ENCODE peak calls at places on chromosomes 13 and 19, in five cellular contexts. One of them, this sample, is unnamed.

GRCh38 chr19:54470991-54471782 is 1.9 kb downstream of the CDC42EP5 start:
- DNase-seq in CD4-positive, alpha-beta memory T cell: no peak
- DNase-seq in MM.1S: no peak
- DNase-seq in CD8-positive, alpha-beta T cell: no peak
- DNase-seq in fibroblast of pulmonary artery: no peak
- DNase-seq in this sample: no peak

GRCh38 chr13:34750078-34750703 is 191.9 kb upstream of the NBEA start:
- DNase-seq in fibroblast of pulmonary artery: peak
- DNase-seq in CD4-positive, alpha-beta memory T cell: no peak
- DNase-seq in MM.1S: no peak
- DNase-seq in CD8-positive, alpha-beta T cell: no peak
- DNase-seq in this sample: no peak

GRCh38 chr19:371501-372160 is 27.0 kb upstream of the MIER2 start:
- DNase-seq in fibroblast of pulmonary artery: peak
- DNase-seq in MM.1S: peak
- DNase-seq in CD8-positive, alpha-beta T cell: no peak
- DNase-seq in CD4-positive, alpha-beta memory T cell: no peak
- DNase-seq in this sample: peak

GRCh38 chr19:56348289-56348877 is 33.7 kb upstream of the ZSCAN5A start:
- DNase-seq in fibroblast of pulmonary artery: peak
- DNase-seq in CD4-positive, alpha-beta memory T cell: no peak
- DNase-seq in MM.1S: peak
- DNase-seq in CD8-positive, alpha-beta T cell: no peak
- DNase-seq in this sample: peak

GRCh38 chr13:57604442-57604841 is 27.1 kb upstream of the PCDH17 start:
- DNase-seq in CD4-positive, alpha-beta memory T cell: no peak
- DNase-seq in CD8-positive, alpha-beta T cell: no peak
- DNase-seq in MM.1S: no peak
- DNase-seq in fibroblast of pulmonary artery: no peak
- DNase-seq in this sample: no peak

GRCh38 chr19:6225232-6225635 is 54.5 kb downstream of the MLLT1 start:
- DNase-seq in MM.1S: no peak
- DNase-seq in CD4-positive, alpha-beta memory T cell: no peak
- DNase-seq in fibroblast of pulmonary artery: no peak
- DNase-seq in CD8-positive, alpha-beta T cell: no peak
- DNase-seq in this sample: no peak

GRCh38 chr13:22592515-22592914 is 588.3 kb upstream of the SGCG start:
- DNase-seq in fibroblast of pulmonary artery: no peak
- DNase-seq in CD4-positive, alpha-beta memory T cell: no peak
- DNase-seq in CD8-positive, alpha-beta T cell: no peak
- DNase-seq in MM.1S: no peak
- DNase-seq in this sample: no peak

GRCh38 chr13:92362717-92363116 is 863.9 kb upstream of the GPC6 start:
- DNase-seq in CD8-positive, alpha-beta T cell: no peak
- DNase-seq in fibroblast of pulmonary artery: peak
- DNase-seq in CD4-positive, alpha-beta memory T cell: no peak
- DNase-seq in MM.1S: no peak
- DNase-seq in this sample: no peak

GRCh38 chr13:39684531-39685137 is 29.2 kb downstream of the COG6 start:
- DNase-seq in CD4-positive, alpha-beta memory T cell: peak
- DNase-seq in fibroblast of pulmonary artery: peak
- DNase-seq in CD8-positive, alpha-beta T cell: no peak
- DNase-seq in MM.1S: peak
- DNase-seq in this sample: peak

GRCh38 chr13:101300531-101300930 is 115.8 kb downstream of the NALCN start:
- DNase-seq in MM.1S: no peak
- DNase-seq in fibroblast of pulmonary artery: no peak
- DNase-seq in CD8-positive, alpha-beta T cell: no peak
- DNase-seq in CD4-positive, alpha-beta memory T cell: no peak
- DNase-seq in this sample: no peak

GRCh38 chr19:1015061-1015781 is 5.7 kb downstream of the TMEM259 start:
- DNase-seq in CD8-positive, alpha-beta T cell: no peak
- DNase-seq in MM.1S: no peak
- DNase-seq in CD4-positive, alpha-beta memory T cell: no peak
- DNase-seq in fibroblast of pulmonary artery: no peak
- DNase-seq in this sample: no peak

GRCh38 chr19:31127132-31127967 is 221.9 kb downstream of the TSHZ3 start:
- DNase-seq in CD4-positive, alpha-beta memory T cell: no peak
- DNase-seq in fibroblast of pulmonary artery: peak
- DNase-seq in MM.1S: no peak
- DNase-seq in CD8-positive, alpha-beta T cell: no peak
- DNase-seq in this sample: no peak

GRCh38 chr13:95626768-95627167 is 17.7 kb downstream of the DZIP1 start:
- DNase-seq in CD4-positive, alpha-beta memory T cell: no peak
- DNase-seq in CD8-positive, alpha-beta T cell: no peak
- DNase-seq in fibroblast of pulmonary artery: no peak
- DNase-seq in MM.1S: no peak
- DNase-seq in this sample: no peak

GRCh38 chr19:32333227-32333626 is 12.2 kb upstream of the ZNF507 start:
- DNase-seq in fibroblast of pulmonary artery: no peak
- DNase-seq in CD8-positive, alpha-beta T cell: no peak
- DNase-seq in CD4-positive, alpha-beta memory T cell: no peak
- DNase-seq in MM.1S: no peak
- DNase-seq in this sample: no peak

GRCh38 chr13:98443329-98443728 is 133.6 kb downstream of the STK24 start:
- DNase-seq in CD8-positive, alpha-beta T cell: no peak
- DNase-seq in fibroblast of pulmonary artery: peak
- DNase-seq in CD4-positive, alpha-beta memory T cell: no peak
- DNase-seq in MM.1S: no peak
- DNase-seq in this sample: no peak

GRCh38 chr19:17255150-17255621 is 9.4 kb downstream of the USHBP1 start:
- DNase-seq in CD4-positive, alpha-beta memory T cell: no peak
- DNase-seq in MM.1S: no peak
- DNase-seq in CD8-positive, alpha-beta T cell: no peak
- DNase-seq in fibroblast of pulmonary artery: no peak
- DNase-seq in this sample: no peak

GRCh38 chr13:77620138-77620537 is 77.3 kb upstream of the SLAIN1 start:
- DNase-seq in fibroblast of pulmonary artery: no peak
- DNase-seq in MM.1S: no peak
- DNase-seq in CD4-positive, alpha-beta memory T cell: no peak
- DNase-seq in CD8-positive, alpha-beta T cell: no peak
- DNase-seq in this sample: no peak

GRCh38 chr13:65943711-65944110 is 1286.4 kb downstream of the PCDH9 start:
- DNase-seq in CD4-positive, alpha-beta memory T cell: no peak
- DNase-seq in fibroblast of pulmonary artery: peak
- DNase-seq in MM.1S: no peak
- DNase-seq in CD8-positive, alpha-beta T cell: no peak
- DNase-seq in this sample: no peak

GRCh38 chr13:50222569-50223332 is 207.5 kb downstream of the KCNRG start:
- DNase-seq in fibroblast of pulmonary artery: peak
- DNase-seq in CD4-positive, alpha-beta memory T cell: peak
- DNase-seq in CD8-positive, alpha-beta T cell: no peak
- DNase-seq in MM.1S: peak
- DNase-seq in this sample: no peak
- H3K4me3 ChIP-seq in fibroblast of pulmonary artery: peak
- H3K4me3 ChIP-seq in CD4-positive, alpha-beta memory T cell: no peak
- H3K4me3 ChIP-seq in CD8-positive, alpha-beta T cell: no peak
- H3K4me3 ChIP-seq in MM.1S: no peak
- H3K4me3 ChIP-seq in this sample: no peak

GRCh38 chr13:66972659-66973058 is 257.5 kb downstream of the PCDH9 start:
- DNase-seq in CD8-positive, alpha-beta T cell: no peak
- DNase-seq in fibroblast of pulmonary artery: peak
- DNase-seq in CD4-positive, alpha-beta memory T cell: no peak
- DNase-seq in MM.1S: no peak
- DNase-seq in this sample: no peak
- H3K4me3 ChIP-seq in CD8-positive, alpha-beta T cell: no peak
- H3K4me3 ChIP-seq in fibroblast of pulmonary artery: no peak
- H3K4me3 ChIP-seq in CD4-positive, alpha-beta memory T cell: no peak
- H3K4me3 ChIP-seq in MM.1S: no peak
- H3K4me3 ChIP-seq in this sample: no peak

GRCh38 chr13:110826101-110826500 is 88.8 kb downstream of the ANKRD10 start:
- DNase-seq in MM.1S: no peak
- DNase-seq in CD4-positive, alpha-beta memory T cell: no peak
- DNase-seq in fibroblast of pulmonary artery: no peak
- DNase-seq in CD8-positive, alpha-beta T cell: no peak
- DNase-seq in this sample: no peak
- H3K4me3 ChIP-seq in MM.1S: no peak
- H3K4me3 ChIP-seq in CD4-positive, alpha-beta memory T cell: no peak
- H3K4me3 ChIP-seq in fibroblast of pulmonary artery: no peak
- H3K4me3 ChIP-seq in CD8-positive, alpha-beta T cell: no peak
- H3K4me3 ChIP-seq in this sample: no peak

GRCh38 chr19:52369463-52370340 is at the start of gene ZNF880:
- DNase-seq in MM.1S: no peak
- DNase-seq in CD4-positive, alpha-beta memory T cell: peak
- DNase-seq in fibroblast of pulmonary artery: peak
- DNase-seq in CD8-positive, alpha-beta T cell: peak
- DNase-seq in this sample: no peak
- H3K4me3 ChIP-seq in MM.1S: no peak
- H3K4me3 ChIP-seq in CD4-positive, alpha-beta memory T cell: peak
- H3K4me3 ChIP-seq in fibroblast of pulmonary artery: peak
- H3K4me3 ChIP-seq in CD8-positive, alpha-beta T cell: peak
- H3K4me3 ChIP-seq in this sample: no peak

DNA sequence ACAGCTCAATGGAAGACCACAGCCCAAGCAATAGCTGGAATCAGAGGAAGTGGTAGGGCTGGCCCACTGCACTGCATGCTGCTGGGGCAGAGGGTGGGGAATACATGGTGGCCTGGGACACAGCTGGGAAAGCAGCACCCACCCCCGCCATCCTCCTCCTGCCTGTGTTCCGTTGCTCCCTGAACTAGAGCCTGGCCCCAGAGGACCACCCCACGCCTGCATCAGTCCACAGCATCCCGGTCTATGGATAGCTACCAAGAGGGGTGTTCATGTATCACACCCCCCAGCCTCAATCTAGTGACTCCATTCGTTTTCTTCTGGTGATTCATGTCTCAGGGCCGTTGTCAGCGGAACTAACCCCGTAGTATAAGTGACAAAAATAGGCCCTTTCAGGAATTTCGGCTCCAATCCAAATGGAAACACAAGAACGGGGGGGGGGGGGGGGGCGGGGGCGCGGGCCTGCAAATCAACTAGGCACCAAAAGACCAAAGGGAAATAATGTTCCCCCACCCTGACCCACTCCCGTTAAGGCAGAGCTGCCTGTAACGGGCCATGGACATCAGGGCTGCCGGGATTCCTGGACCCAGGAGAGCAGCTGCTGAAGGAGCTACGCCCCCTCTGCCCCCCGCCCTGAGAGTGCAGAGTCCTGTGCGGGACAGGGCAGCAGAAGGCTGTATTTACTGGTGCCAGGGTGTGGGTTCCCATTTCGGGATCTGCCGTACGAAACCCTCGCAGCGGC is 18.9 kb upstream of the EPHX3 start:
- DNase-seq in CD8-positive, alpha-beta T cell: no peak
- DNase-seq in fibroblast of pulmonary artery: peak
- DNase-seq in MM.1S: no peak
- DNase-seq in CD4-positive, alpha-beta memory T cell: no peak
- DNase-seq in this sample: no peak
- H3K4me3 ChIP-seq in CD8-positive, alpha-beta T cell: no peak
- H3K4me3 ChIP-seq in fibroblast of pulmonary artery: peak
- H3K4me3 ChIP-seq in MM.1S: no peak
- H3K4me3 ChIP-seq in CD4-positive, alpha-beta memory T cell: no peak
- H3K4me3 ChIP-seq in this sample: no peak

GRCh38 chr19:49499030-49499670 is 2.9 kb downstream of the RPS11 start:
- DNase-seq in MM.1S: no peak
- DNase-seq in fibroblast of pulmonary artery: no peak
- DNase-seq in CD4-positive, alpha-beta memory T cell: peak
- DNase-seq in CD8-positive, alpha-beta T cell: no peak
- DNase-seq in this sample: no peak
- H3K4me3 ChIP-seq in MM.1S: peak
- H3K4me3 ChIP-seq in fibroblast of pulmonary artery: no peak
- H3K4me3 ChIP-seq in CD4-positive, alpha-beta memory T cell: peak
- H3K4me3 ChIP-seq in CD8-positive, alpha-beta T cell: peak
- H3K4me3 ChIP-seq in this sample: peak

GRCh38 chr19:3537101-3537437 is 1.9 kb upstream of the TEKTIP1 start:
- DNase-seq in CD8-positive, alpha-beta T cell: no peak
- DNase-seq in MM.1S: no peak
- DNase-seq in fibroblast of pulmonary artery: no peak
- DNase-seq in CD4-positive, alpha-beta memory T cell: no peak
- DNase-seq in this sample: no peak
- H3K4me3 ChIP-seq in CD8-positive, alpha-beta T cell: no peak
- H3K4me3 ChIP-seq in MM.1S: no peak
- H3K4me3 ChIP-seq in fibroblast of pulmonary artery: no peak
- H3K4me3 ChIP-seq in CD4-positive, alpha-beta memory T cell: no peak
- H3K4me3 ChIP-seq in this sample: no peak

DNA sequence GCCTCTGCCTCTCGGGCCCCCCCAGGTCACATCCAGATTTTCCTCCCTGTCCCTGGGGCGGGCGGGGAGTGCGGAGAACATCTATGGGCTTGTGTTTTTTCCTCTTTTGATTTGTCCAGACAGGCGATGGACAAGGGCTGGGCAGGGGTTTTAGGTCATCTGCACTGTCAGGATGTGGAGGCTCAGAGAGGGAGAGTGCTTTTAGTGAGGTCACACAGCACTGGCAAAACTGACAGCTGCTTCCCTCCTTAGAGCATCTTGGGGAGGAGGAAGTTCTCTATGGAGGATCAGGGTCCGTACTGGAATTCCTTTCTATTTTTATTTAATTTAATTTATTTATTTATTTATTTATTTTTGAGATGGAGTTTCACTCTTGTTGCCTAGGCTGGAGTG is 38.9 kb downstream of the NFIC start:
- DNase-seq in MM.1S: no peak
- DNase-seq in fibroblast of pulmonary artery: no peak
- DNase-seq in CD4-positive, alpha-beta memory T cell: no peak
- DNase-seq in CD8-positive, alpha-beta T cell: no peak
- DNase-seq in this sample: no peak
- H3K4me3 ChIP-seq in MM.1S: no peak
- H3K4me3 ChIP-seq in fibroblast of pulmonary artery: no peak
- H3K4me3 ChIP-seq in CD4-positive, alpha-beta memory T cell: no peak
- H3K4me3 ChIP-seq in CD8-positive, alpha-beta T cell: no peak
- H3K4me3 ChIP-seq in this sample: no peak

DNA sequence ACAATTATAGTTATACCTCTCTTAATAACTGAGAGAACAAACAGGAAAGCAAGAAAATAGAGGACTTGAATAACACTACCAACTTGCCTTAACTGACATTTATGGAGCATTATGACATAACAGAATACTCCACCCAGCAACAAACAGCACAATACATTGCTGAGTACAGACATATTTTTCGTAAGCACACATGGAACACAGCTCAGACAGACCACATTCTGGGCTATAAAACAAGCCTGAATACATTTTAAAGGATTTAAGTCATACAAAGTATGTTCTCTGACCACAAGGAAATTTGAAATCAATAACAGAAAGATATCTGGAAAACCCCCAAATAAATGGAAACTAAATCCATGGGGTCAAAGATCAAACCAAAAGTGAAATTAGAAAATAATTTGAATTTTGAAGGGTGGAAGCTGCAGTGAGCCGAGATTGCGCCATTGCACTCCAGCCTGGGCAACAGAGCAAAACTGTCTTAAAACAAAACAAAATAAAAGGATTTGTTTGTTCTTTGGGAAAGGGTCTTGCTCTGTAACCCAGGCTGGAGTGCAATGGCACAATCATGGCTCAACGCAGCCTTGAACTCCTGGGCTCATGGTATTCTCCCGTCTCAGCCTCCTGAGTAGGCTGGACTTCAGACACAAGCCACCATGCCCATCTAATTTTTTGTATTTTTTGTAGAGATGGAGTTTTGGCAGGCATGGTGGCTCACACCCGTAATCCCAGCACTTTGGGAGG is 5.6 kb downstream of the ZDHHC20 start:
- DNase-seq in CD8-positive, alpha-beta T cell: no peak
- DNase-seq in CD4-positive, alpha-beta memory T cell: no peak
- DNase-seq in MM.1S: no peak
- DNase-seq in fibroblast of pulmonary artery: no peak
- DNase-seq in this sample: no peak
- H3K4me3 ChIP-seq in CD8-positive, alpha-beta T cell: no peak
- H3K4me3 ChIP-seq in CD4-positive, alpha-beta memory T cell: no peak
- H3K4me3 ChIP-seq in MM.1S: no peak
- H3K4me3 ChIP-seq in fibroblast of pulmonary artery: no peak
- H3K4me3 ChIP-seq in this sample: no peak